ENCODE peak calls at places on chromosomes 3 and 15, in ten cellular contexts. F is adrenal gland, C is uterus, L is tibial nerve, M is erythroblast, W is heart left ventricle, X is GM12892, P is gastrocnemius medialis, S is endothelial cell of umbilical vein, V is IMR-90. Z is an unnamed sample.

GRCh38 chr15:23074684-23075083 is 35.3 kb upstream of the TUBGCP5 start:
- DNase-seq in F (no peak), X (no peak), W (no peak), M (no peak), P (no peak), V (no peak), S (no peak), L (no peak), C (no peak), Z (no peak)

GRCh38 chr3:25262322-25262721 is 165.7 kb upstream of the RARB start:
- DNase-seq in S (no peak), F (no peak), L (no peak), X (no peak), M (no peak), W (no peak), C (no peak), P (no peak), V (no peak), Z (no peak)

GRCh38 chr15:77710637-77711036 is 77.9 kb upstream of the LINGO1 start:
- DNase-seq in F (no peak), S (no peak), W (no peak), M (no peak), P (no peak), X (no peak), V (no peak), L (no peak), C (no peak), Z (no peak)

GRCh38 chr15:84947947-84948830 is 33.5 kb upstream of the PDE8A start:
- DNase-seq in X (no peak), M (no peak), S (peak; percentile 87), L (no peak), V (peak; percentile 96), F (peak; percentile 87), C (peak; percentile 45), W (no peak), P (peak; percentile 30), Z (peak; percentile 43)

GRCh38 chr3:82416828-82417227 is 655.4 kb upstream of the GBE1 start:
- DNase-seq in P (no peak), V (no peak), C (no peak), W (no peak), X (no peak), S (no peak), F (no peak), L (no peak), M (no peak), Z (no peak)

GRCh38 chr3:78647735-78648134 is 1120.1 kb downstream of the ROBO1 start:
- DNase-seq in P (no peak), S (no peak), L (no peak), W (no peak), X (no peak), C (no peak), M (peak; percentile 2), F (no peak), V (peak; percentile 36), Z (no peak)

GRCh38 chr15:80604583-80605506 is 90.3 kb upstream of the ABHD17C start:
- DNase-seq in V (no peak), X (no peak), C (no peak), W (no peak), S (no peak), P (no peak), F (no peak), L (no peak), M (no peak), Z (no peak)

GRCh38 chr3:12462159-12462962 is 21.9 kb upstream of the TSEN2 start:
- DNase-seq in S (peak; percentile 18), V (no peak), M (no peak), F (no peak), W (no peak), X (no peak), P (peak; percentile 36), C (no peak), L (no peak), Z (no peak)

GRCh38 chr3:158221426-158221825 is 111.5 kb downstream of the RSRC1 start:
- DNase-seq in L (no peak), C (no peak), M (no peak), X (no peak), S (no peak), F (no peak), P (no peak), V (peak; percentile 46), W (no peak), Z (no peak)

GRCh38 chr15:63380151-63380827 is 1.4 kb downstream of the CA12 start:
- DNase-seq in F (no peak), M (no peak), C (no peak), W (no peak), P (no peak), L (no peak), X (no peak), S (no peak), V (no peak), Z (no peak)

DNA sequence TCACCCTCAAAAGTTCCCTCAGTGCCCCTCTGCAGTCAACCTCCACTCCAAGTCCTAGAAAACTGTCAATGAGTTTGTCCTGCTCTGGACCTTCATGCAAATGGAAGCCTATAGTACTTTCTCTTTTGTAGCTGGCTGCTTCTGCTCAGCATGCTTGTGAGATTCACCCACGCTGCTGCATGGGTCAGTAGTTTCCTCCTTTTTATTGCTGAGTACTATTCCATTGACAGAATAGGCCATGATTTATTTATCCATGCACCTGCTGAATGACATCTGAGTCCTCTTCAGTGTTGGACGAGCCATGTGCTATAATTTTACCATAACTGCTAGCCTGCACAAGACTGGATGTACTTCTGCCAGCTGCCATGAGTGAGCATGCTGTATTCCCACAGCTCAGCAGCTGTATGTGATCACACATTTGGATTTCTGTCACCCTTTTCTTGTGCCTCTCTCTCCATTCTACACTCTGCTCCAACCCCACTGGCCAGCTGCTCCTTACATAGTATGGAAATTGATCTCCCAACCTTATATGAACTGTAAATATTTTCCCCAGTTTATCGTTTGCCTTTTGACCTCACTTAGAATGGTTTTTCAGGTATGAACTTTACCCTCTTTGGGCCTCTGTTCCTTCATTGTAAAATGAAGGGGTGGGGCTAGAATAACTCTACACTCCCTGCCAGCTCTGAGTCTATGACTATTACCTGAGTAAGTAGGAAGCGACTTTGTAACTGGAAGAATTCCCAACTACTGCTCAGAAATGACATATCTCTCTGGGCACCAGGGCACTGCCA is 26.2 kb downstream of the CDCP1 start:
- DNase-seq in W (no peak), M (no peak), P (peak; percentile 85), X (no peak), S (no peak), L (no peak), C (no peak), F (no peak), V (peak; percentile 36), Z (no peak)
- TF ChIP-seq POLR2A in W (no peak), M (no peak), P (no peak), X (no peak), S (no peak), L (no peak), C (no peak), F (no peak), V (no peak), Z (no peak)

DNA sequence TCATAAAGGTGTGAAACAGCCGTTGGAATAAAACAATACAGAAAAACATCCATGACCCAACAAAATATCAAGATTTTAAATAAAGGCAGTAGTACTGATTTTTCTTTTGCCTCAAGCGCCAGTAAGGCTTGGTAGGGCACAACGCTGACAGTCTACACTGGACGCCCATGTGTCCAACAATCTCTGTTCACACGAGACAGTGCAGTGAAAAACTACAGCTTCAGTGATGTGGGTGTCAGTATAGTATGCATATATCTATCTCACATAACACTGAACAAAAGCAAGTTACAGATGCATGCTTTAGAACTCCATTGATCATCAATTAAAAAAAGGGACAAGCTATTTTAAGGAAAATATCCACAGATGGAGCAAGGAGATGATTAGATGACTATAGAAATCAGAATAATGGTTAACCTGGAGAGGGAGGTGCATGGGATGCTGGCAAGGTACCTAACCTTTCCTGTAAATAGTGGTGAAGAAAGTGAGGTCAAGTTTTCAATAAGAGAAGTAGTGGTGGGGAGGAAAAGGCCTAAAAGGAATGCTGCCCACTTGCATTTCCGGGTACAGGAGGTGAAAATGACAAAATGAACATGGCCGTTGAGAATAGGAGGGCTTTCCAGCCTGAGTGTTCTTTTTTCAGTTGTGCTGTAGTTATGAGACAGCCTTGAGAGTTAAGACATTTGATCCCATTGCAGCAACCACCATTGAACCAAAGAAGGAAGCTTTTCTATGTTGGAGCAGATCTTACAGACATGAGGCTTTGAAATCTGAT is 42.7 kb downstream of the CTNNB1 start:
- DNase-seq in V (no peak), P (no peak), C (no peak), W (no peak), F (no peak), S (no peak), L (no peak), X (no peak), M (no peak), Z (no peak)
- TF ChIP-seq POLR2A in V (no peak), P (no peak), C (no peak), W (no peak), F (no peak), S (no peak), L (no peak), X (no peak), M (no peak), Z (no peak)

DNA sequence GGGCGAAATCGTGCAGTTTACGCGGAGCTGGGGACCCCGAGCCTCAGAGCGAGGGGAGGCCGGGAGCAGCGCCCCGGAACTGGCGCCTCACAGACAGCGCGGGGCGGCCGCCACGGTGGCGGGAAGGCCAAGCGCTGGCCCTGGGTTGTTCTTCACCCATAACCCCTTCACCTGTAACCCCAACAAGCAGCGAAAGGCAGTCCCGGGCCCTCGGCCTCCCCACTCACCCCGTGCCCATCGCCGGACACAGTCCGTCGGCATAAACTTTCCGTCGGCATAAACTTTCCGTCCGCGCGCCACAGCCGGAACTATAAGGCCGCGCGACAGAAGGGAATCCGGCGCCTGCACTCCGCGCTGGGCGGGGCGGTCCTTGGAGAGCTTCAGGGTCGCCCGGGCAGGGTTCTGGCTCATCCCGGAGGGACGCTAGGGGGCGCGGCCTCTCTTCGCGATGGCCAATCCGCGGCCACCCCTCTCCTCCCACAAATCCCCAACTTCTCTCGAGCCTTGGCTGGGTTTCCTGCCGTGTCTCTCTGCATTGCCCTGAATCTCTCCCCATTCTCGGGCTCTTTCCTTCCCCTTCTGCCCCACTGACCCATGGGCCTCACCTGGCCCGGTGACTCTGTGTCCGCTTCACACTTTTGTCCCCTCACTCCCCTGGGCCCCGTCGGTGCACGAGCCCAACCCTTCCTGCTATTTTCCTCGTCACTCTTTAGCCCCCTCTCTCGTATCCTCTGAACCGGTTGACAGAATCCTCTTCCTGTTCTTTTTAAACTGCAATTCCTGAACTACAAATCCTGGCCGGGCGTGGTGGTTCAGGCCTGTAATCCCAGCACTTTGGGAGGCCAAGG is at the start of gene INTS14:
- DNase-seq in S (peak; percentile 95), P (peak; percentile 97), F (peak; percentile 98), L (peak; percentile 96), V (peak; percentile 95), W (peak; percentile 99), C (peak; percentile 97), X (peak; percentile 89), M (peak; percentile 96), Z (peak; percentile 99)
- TF ChIP-seq POLR2A in S (peak; percentile 97), P (peak; percentile 82), F (peak; percentile 83), L (peak; percentile 52), V (peak; percentile 91), W (no peak), C (peak; percentile 27), X (peak; percentile 88), M (peak; percentile 93), Z (peak; percentile 86)

DNA sequence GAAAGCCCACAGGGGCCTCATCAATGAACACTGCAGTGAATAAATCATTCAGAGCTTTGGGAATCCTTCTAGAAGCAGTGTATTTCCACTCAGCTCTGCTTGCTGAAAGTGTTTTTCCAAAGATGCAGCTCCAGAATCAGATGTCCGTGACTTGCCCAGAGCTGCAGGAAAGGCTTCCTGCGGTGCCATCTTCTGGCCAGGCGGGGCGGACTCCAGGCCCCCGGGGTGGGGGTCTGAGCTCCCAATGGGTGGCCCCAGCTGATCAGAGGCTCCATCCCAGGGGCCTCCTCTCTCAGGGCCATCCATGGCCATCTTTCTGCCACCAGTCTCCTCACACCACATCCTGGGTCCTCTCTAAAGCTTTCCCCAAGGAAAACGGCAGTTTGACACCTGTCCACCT is 81.5 kb downstream of the C3orf70 start:
- DNase-seq in C (no peak), L (no peak), V (no peak), M (no peak), W (no peak), X (no peak), F (no peak), P (no peak), S (no peak), Z (no peak)
- TF ChIP-seq POLR2A in C (no peak), L (no peak), V (no peak), M (no peak), W (no peak), X (no peak), F (no peak), P (no peak), S (no peak), Z (no peak)

Z was measured in A549.